ENCODE peak calls at places on chromosomes 12 and 14, in seven cellular contexts. S is GM23248, Y is PC-3, L is GM23338, F is hepatocyte, Z is MM.1S, G is HCT116. J is an unnamed sample.

GRCh38 chr12:69254046-69254445 is 14.7 kb downstream of the CPSF6 start:
- DNase-seq in Z (peak; percentile 77), F (peak; percentile 41), Y (peak; percentile 65), S (peak; percentile 70), G (peak; percentile 33), L (peak; percentile 79), J (peak; percentile 51)

GRCh38 chr12:79635676-79636075 is 55.1 kb downstream of the PAWR start:
- DNase-seq in L (no peak), G (no peak), F (no peak), S (peak; percentile 71), Z (no peak), Y (no peak), J (no peak)

GRCh38 chr12:79127268-79127895 is 262.8 kb downstream of the SYT1 start:
- DNase-seq in L (no peak), G (no peak), F (peak; percentile 4), S (peak; percentile 95), Y (peak; percentile 7), Z (no peak), J (no peak)

GRCh38 chr12:68956466-68956865 is 23.5 kb upstream of the CPM start:
- DNase-seq in Z (no peak), Y (no peak), S (no peak), G (no peak), F (no peak), L (no peak), J (no peak)

GRCh38 chr14:49972199-49972671 is 79.4 kb downstream of the ARF6 start:
- DNase-seq in S (peak; percentile 83), F (no peak), Z (peak; percentile 6), G (no peak), Y (peak; percentile 90), L (no peak), J (no peak)

GRCh38 chr14:105168979-105169507 is 467 bp upstream of the JAG2 start:
- DNase-seq in F (peak; percentile 40), Z (no peak), G (no peak), S (peak; percentile 34), Y (no peak), L (peak; percentile 82), J (peak; percentile 76)

GRCh38 chr12:78359530-78359929 is 505.0 kb upstream of the SYT1 start:
- DNase-seq in S (peak; percentile 78), G (no peak), Z (no peak), Y (no peak), F (no peak), L (no peak), J (no peak)

GRCh38 chr14:103948442-103948841 is 6.1 kb upstream of the RD3L start:
- DNase-seq in S (no peak), Y (no peak), G (no peak), Z (no peak), L (no peak), F (no peak), J (no peak)

GRCh38 chr14:28813810-28814209 is 47.2 kb downstream of the FOXG1 start:
- DNase-seq in G (no peak), L (no peak), S (peak; percentile 13), Y (peak; percentile 23), F (no peak), Z (no peak), J (no peak)

GRCh38 chr14:104932676-104933631 is 8.3 kb downstream of the PLD4 start:
- DNase-seq in Y (peak; percentile 93), L (peak; percentile 87), F (peak; percentile 92), Z (peak; percentile 14), G (peak; percentile 38), S (peak; percentile 91), J (peak; percentile 93)

GRCh38 chr12:32605326-32606095 is 73.6 kb upstream of the DNM1L start:
- DNase-seq in L (no peak), Y (peak; percentile 51), Z (no peak), F (peak; percentile 13), S (no peak), G (no peak), J (no peak)

GRCh38 chr14:51616724-51617409 is 34.8 kb upstream of the FRMD6 start:
- DNase-seq in F (peak; percentile 60), L (no peak), Y (peak; percentile 99), Z (no peak), G (peak; percentile 62), S (peak; percentile 82), J (no peak)

GRCh38 chr12:75825686-75826085 is 205.9 kb downstream of the PHLDA1 start:
- DNase-seq in F (no peak), S (peak; percentile 84), L (no peak), G (peak; percentile 72), Y (peak; percentile 96), Z (no peak), J (no peak)

GRCh38 chr12:34393821-34394150 is 371.5 kb downstream of the ALG10 start:
- DNase-seq in Y (no peak), Z (no peak), G (no peak), F (no peak), S (no peak), L (no peak), J (no peak)

GRCh38 chr12:46209165-46209564 is 59.7 kb downstream of the SLC38A1 start:
- DNase-seq in Z (no peak), G (no peak), L (no peak), Y (peak; percentile 80), S (peak; percentile 66), F (no peak), J (no peak)

GRCh38 chr14:100764716-100765115 is 38.0 kb downstream of the DLK1 start:
- DNase-seq in Y (no peak), G (no peak), S (no peak), Z (no peak), L (no peak), F (no peak), J (peak; percentile 70)

GRCh38 chr12:104494816-104495158 is 38.0 kb downstream of the CHST11 start:
- DNase-seq in G (no peak), S (peak; percentile 40), L (no peak), Y (no peak), F (no peak), Z (peak; percentile 61), J (no peak)

GRCh38 chr12:52005218-52005902 is 1.4 kb upstream of the TAMALIN start:
- DNase-seq in Z (no peak), F (no peak), G (no peak), S (no peak), L (no peak), Y (no peak), J (no peak)
- TF ChIP-seq EZH2 in Z (no peak), F (no peak), G (no peak), S (no peak), L (no peak), Y (no peak), J (no peak)

GRCh38 chr14:73250317-73250713 is 13.0 kb downstream of the PAPLN start:
- DNase-seq in S (no peak), G (no peak), Z (no peak), Y (no peak), F (no peak), L (no peak), J (no peak)
- TF ChIP-seq EZH2phosphoT487 in S (no peak), G (no peak), Z (no peak), Y (no peak), F (no peak), L (no peak), J (no peak)

DNA sequence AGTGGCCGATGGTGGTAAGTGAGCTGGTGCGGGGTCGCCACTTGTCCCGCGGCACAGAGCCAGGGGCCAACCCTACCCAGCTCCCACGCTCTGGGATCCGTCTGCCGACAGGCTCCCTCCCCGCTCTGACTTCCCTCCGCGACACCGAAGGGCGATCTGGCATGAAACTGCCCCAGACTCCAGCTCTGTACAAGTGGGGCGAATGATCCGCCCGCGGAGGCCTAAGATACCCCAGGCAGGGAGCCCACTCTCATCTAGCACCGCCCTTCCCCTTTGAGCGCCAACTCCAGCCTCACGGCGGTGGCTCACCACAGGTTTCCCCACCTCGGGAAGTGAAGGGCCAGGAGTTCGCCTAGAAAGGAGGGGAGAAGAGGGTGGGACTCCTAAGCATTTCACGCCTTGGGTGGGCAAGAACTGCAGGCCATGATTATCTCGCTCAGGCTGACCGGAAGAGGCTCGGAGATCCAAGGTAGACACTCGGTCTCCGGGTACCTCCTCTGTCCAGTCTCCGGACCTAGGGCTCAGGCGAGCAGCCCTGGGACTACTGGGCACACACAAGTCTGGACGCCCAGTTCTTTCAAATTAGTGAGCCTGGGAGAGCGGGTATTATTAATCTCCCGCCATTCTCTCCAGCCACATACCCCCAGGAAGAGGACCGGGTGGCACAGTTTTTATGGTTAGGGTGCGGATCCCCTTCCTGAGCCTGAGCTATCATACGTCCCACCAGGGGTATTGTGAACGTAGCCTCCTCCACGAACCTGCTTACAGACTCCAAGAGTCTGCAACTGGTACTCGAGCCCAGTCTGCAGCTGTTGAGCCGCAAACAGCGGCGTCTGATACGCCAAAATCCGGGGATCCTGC is 849 bp downstream of the WNT1 start:
- DNase-seq in Z (no peak), S (no peak), L (no peak), Y (no peak), F (no peak), G (no peak), J (peak; percentile 30)
- TF ChIP-seq EZH2 in Z (peak; percentile 57), S (peak; percentile 96), L (peak; percentile 91), Y (peak; percentile 12), F (peak; percentile 38), G (no peak), J (peak; percentile 60)

DNA sequence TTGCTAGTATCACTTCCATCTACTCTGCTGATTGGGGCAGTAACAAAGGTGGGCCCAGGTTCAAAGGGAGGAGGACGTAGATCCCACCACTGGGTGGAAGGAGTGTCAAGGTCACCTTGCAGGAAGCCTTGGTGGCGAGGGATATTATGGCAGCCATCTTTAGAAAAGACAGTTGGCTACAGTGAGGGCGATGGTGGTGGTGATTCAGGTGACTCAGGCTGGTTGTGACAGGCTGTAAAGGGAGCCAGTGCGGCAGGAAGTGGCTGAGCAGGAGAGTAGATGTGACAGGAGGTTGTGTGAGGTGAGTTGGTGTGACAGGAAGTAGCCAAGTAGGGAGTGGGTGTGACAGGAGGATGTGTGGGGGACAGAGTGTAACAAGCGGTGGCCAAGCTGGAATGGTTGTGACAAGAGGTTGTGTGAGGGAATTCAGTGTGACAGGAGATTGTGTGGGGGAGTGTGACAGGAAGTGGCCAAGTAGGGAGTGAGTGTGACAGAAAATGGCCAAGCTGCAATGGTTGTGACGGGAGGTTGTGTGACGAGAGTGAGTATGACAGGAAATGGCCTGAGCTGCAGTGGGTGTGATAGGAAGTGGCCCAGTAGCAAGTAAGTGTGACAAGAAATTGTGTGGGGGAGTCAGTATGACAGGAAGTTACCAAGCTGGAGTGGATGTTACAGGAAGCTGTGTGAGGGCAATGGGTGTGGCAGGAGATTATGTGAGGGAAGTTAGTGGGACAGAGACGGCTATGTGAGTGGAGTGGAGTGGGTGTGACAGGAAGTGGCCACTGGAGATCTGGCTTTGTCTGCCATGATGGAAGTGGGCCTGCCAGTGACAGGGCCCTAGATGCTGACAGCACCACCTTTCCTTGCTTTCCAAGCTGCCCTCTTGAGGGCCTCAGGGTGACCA is 136.5 kb upstream of the MYL2 start:
- DNase-seq in L (no peak), Z (no peak), F (no peak), Y (peak; percentile 31), G (no peak), S (no peak), J (no peak)
- TF ChIP-seq EZH2phosphoT487 in L (no peak), Z (no peak), F (no peak), Y (no peak), G (no peak), S (no peak), J (no peak)

GRCh38 chr12:24756479-24757024 is 192.3 kb downstream of the BCAT1 start:
- DNase-seq in L (no peak), G (no peak), Z (no peak), Y (no peak), F (no peak), S (no peak), J (no peak)
- TF ChIP-seq EZH2 in L (no peak), G (no peak), Z (no peak), Y (no peak), F (no peak), S (no peak), J (no peak)